ENCODE peak calls at places on chromosome 2, in eight cellular contexts. One of them, this sample, is unnamed.

GRCh38 chr2:29249666-29250253 is 134.5 kb downstream of the CLIP4 start:
- DNase-seq in AG04450: no peak
- DNase-seq in KBM-7: no peak
- DNase-seq in putamen: no peak
- DNase-seq in EL: peak
- DNase-seq in GM04504: no peak
- DNase-seq in left cardiac atrium: no peak
- DNase-seq in stimulated activated CD8-positive, alpha-beta memory T cell treated with anti-CD3 and anti-CD28 coated beads, Interleukin-15, amount 100 ng/mL, for 4 hours: no peak
- DNase-seq in this sample: no peak

GRCh38 chr2:16204791-16205620 is 264.7 kb downstream of the MYCN start:
- DNase-seq in stimulated activated CD8-positive, alpha-beta memory T cell treated with anti-CD3 and anti-CD28 coated beads, Interleukin-15, amount 100 ng/mL, for 4 hours: no peak
- DNase-seq in left cardiac atrium: no peak
- DNase-seq in EL: no peak
- DNase-seq in putamen: no peak
- DNase-seq in AG04450: no peak
- DNase-seq in KBM-7: no peak
- DNase-seq in GM04504: no peak
- DNase-seq in this sample: no peak

GRCh38 chr2:9174771-9175441 is 31.7 kb upstream of the ASAP2 start:
- DNase-seq in putamen: no peak
- DNase-seq in left cardiac atrium: no peak
- DNase-seq in stimulated activated CD8-positive, alpha-beta memory T cell treated with anti-CD3 and anti-CD28 coated beads, Interleukin-15, amount 100 ng/mL, for 4 hours: no peak
- DNase-seq in KBM-7: no peak
- DNase-seq in AG04450: peak
- DNase-seq in EL: peak
- DNase-seq in GM04504: peak
- DNase-seq in this sample: peak

GRCh38 chr2:175027755-175028154 is 22.6 kb upstream of the CHN1 start:
- DNase-seq in KBM-7: no peak
- DNase-seq in AG04450: no peak
- DNase-seq in EL: no peak
- DNase-seq in putamen: no peak
- DNase-seq in GM04504: no peak
- DNase-seq in stimulated activated CD8-positive, alpha-beta memory T cell treated with anti-CD3 and anti-CD28 coated beads, Interleukin-15, amount 100 ng/mL, for 4 hours: no peak
- DNase-seq in left cardiac atrium: no peak
- DNase-seq in this sample: no peak

GRCh38 chr2:144522741-144523605 is 3.1 kb upstream of the ZEB2 start:
- DNase-seq in AG04450: no peak
- DNase-seq in putamen: no peak
- DNase-seq in stimulated activated CD8-positive, alpha-beta memory T cell treated with anti-CD3 and anti-CD28 coated beads, Interleukin-15, amount 100 ng/mL, for 4 hours: no peak
- DNase-seq in GM04504: no peak
- DNase-seq in KBM-7: peak
- DNase-seq in left cardiac atrium: peak
- DNase-seq in EL: peak
- DNase-seq in this sample: no peak

GRCh38 chr2:239930378-239930777 is 94.8 kb downstream of the NDUFA10 start:
- DNase-seq in AG04450: no peak
- DNase-seq in stimulated activated CD8-positive, alpha-beta memory T cell treated with anti-CD3 and anti-CD28 coated beads, Interleukin-15, amount 100 ng/mL, for 4 hours: no peak
- DNase-seq in GM04504: no peak
- DNase-seq in left cardiac atrium: peak
- DNase-seq in putamen: no peak
- DNase-seq in KBM-7: no peak
- DNase-seq in EL: no peak
- DNase-seq in this sample: no peak

GRCh38 chr2:226478121-226478809 is 321.4 kb downstream of the IRS1 start:
- DNase-seq in KBM-7: no peak
- DNase-seq in stimulated activated CD8-positive, alpha-beta memory T cell treated with anti-CD3 and anti-CD28 coated beads, Interleukin-15, amount 100 ng/mL, for 4 hours: no peak
- DNase-seq in AG04450: peak
- DNase-seq in left cardiac atrium: peak
- DNase-seq in putamen: no peak
- DNase-seq in EL: peak
- DNase-seq in GM04504: peak
- DNase-seq in this sample: peak

GRCh38 chr2:20578895-20579825 is 71.7 kb downstream of the HS1BP3 start:
- DNase-seq in putamen: peak
- DNase-seq in EL: peak
- DNase-seq in stimulated activated CD8-positive, alpha-beta memory T cell treated with anti-CD3 and anti-CD28 coated beads, Interleukin-15, amount 100 ng/mL, for 4 hours: no peak
- DNase-seq in AG04450: peak
- DNase-seq in left cardiac atrium: peak
- DNase-seq in KBM-7: peak
- DNase-seq in GM04504: peak
- DNase-seq in this sample: peak

GRCh38 chr2:118310016-118310877 is 222.0 kb downstream of the INSIG2 start:
- DNase-seq in stimulated activated CD8-positive, alpha-beta memory T cell treated with anti-CD3 and anti-CD28 coated beads, Interleukin-15, amount 100 ng/mL, for 4 hours: no peak
- DNase-seq in AG04450: no peak
- DNase-seq in putamen: peak
- DNase-seq in EL: peak
- DNase-seq in KBM-7: no peak
- DNase-seq in GM04504: no peak
- DNase-seq in left cardiac atrium: peak
- DNase-seq in this sample: no peak

GRCh38 chr2:180572346-180572745 is 408.1 kb upstream of the UBE2E3 start:
- DNase-seq in EL: no peak
- DNase-seq in left cardiac atrium: no peak
- DNase-seq in GM04504: no peak
- DNase-seq in KBM-7: no peak
- DNase-seq in putamen: no peak
- DNase-seq in stimulated activated CD8-positive, alpha-beta memory T cell treated with anti-CD3 and anti-CD28 coated beads, Interleukin-15, amount 100 ng/mL, for 4 hours: no peak
- DNase-seq in AG04450: no peak
- DNase-seq in this sample: peak

GRCh38 chr2:230870544-230871360 is 6.0 kb downstream of the ITM2C start:
- DNase-seq in stimulated activated CD8-positive, alpha-beta memory T cell treated with anti-CD3 and anti-CD28 coated beads, Interleukin-15, amount 100 ng/mL, for 4 hours: no peak
- DNase-seq in KBM-7: peak
- DNase-seq in GM04504: no peak
- DNase-seq in EL: no peak
- DNase-seq in putamen: peak
- DNase-seq in left cardiac atrium: no peak
- DNase-seq in AG04450: no peak
- DNase-seq in this sample: no peak